ENCODE peak calls at places on chromosomes 7 and 10, in seven cellular contexts. E, A, O, M, L, I and Y are unnamed samples.

GRCh38 chr7:56046728-56047445 is 4.4 kb downstream of the PSPH start:
- DNase-seq in E (peak; percentile 94), I (peak; percentile 88), O (no peak), M (peak; percentile 95), L (peak; percentile 73), A (no peak), Y (no peak)

GRCh38 chr10:93436577-93436976 is 45.6 kb downstream of the MYOF start:
- DNase-seq in I (peak; percentile 97), M (peak; percentile 98), E (peak; percentile 94), A (peak; percentile 82), L (peak; percentile 98), O (no peak), Y (peak; percentile 82)

GRCh38 chr7:18216270-18216669 is 188.6 kb upstream of the PRPS1L1 start:
- DNase-seq in I (no peak), L (no peak), O (no peak), E (no peak), A (no peak), M (no peak), Y (no peak)

GRCh38 chr10:13823046-13823711 is 236.4 kb downstream of the PRPF18 start:
- DNase-seq in O (no peak), I (no peak), L (no peak), E (no peak), A (no peak), M (no peak), Y (no peak)

GRCh38 chr10:125159932-125160855 is at the start of gene CTBP2:
- DNase-seq in L (peak; percentile 41), E (no peak), I (no peak), A (peak; percentile 70), O (peak; percentile 67), M (peak; percentile 60), Y (peak; percentile 84)

GRCh38 chr7:36625247-36625646 is 99.0 kb downstream of the AOAH start:
- DNase-seq in I (no peak), A (no peak), L (no peak), M (no peak), E (no peak), O (no peak), Y (no peak)

GRCh38 chr7:12403287-12404181 is at the start of gene VWDE:
- DNase-seq in E (no peak), M (peak; percentile 8), L (peak; percentile 10), O (peak; percentile 9), A (no peak), I (no peak), Y (peak; percentile 16)

GRCh38 chr7:74507538-74508319 is 54.0 kb downstream of the GTF2IRD1 start:
- DNase-seq in M (no peak), A (no peak), L (no peak), I (no peak), O (no peak), E (no peak), Y (no peak)

GRCh38 chr10:3786295-3786981 is 1.4 kb upstream of the KLF6 start:
- DNase-seq in O (peak; percentile 52), I (peak; percentile 42), M (peak; percentile 60), L (peak; percentile 56), A (peak; percentile 38), E (no peak), Y (no peak)

GRCh38 chr10:107733328-107733727 is 568.8 kb upstream of the SORCS1 start:
- DNase-seq in L (peak; percentile 48), A (no peak), O (no peak), I (peak; percentile 33), E (no peak), M (no peak), Y (no peak)

GRCh38 chr7:78760620-78761355 is 692.7 kb downstream of the MAGI2 start:
- DNase-seq in M (no peak), L (no peak), A (no peak), E (no peak), O (no peak), I (no peak), Y (no peak)
- H3K4me3 ChIP-seq in M (no peak overlapping the region), L (no peak overlapping the region), A (no peak overlapping the region), E (no peak overlapping the region), O (no peak overlapping the region), I (no peak overlapping the region), Y (no peak overlapping the region)

DNA sequence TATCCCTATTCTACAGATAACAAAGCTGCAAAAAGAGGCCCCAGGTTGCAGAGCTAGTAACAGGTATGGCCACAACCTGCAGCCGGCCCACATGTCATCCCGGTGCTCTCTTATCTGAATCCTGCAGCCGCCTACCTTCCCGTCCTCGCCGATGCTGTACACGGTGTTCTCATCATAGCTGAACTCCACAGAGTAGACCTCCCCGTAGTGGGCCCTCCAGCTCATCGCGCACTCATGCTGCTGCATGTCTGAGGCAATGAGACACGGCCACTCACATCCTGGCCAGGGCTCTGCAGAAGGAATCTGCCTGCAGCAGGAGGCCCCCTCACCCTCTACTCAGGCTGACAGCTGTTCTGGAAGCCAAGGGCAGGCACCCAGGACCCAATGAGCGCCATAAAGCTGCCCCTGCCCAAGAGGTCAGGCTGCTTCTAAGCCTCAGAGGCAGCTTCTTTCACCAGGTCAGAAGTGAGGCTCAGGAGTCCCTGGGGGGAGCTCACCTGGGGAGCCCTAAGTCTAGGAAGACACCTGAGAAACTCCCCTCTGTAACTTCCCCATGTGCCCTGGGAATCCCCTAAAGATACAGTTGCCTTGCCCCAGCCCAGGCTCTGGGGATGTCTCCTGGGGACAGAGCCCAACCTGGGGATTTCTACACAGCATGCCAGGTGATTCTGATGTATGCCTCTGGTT is 17.9 kb upstream of the CYREN start:
- DNase-seq in I (no peak), O (no peak), A (no peak), E (no peak), M (no peak), L (peak; percentile 64), Y (no peak)
- H3K4me3 ChIP-seq in I (no peak overlapping the region), O (no peak overlapping the region), A (no peak overlapping the region), E (no peak overlapping the region), M (no peak overlapping the region), L (no peak overlapping the region), Y (no peak overlapping the region)

GRCh38 chr10:7470371-7470770 is 59.5 kb upstream of the SFMBT2 start:
- DNase-seq in M (no peak), L (no peak), E (no peak), O (no peak), A (no peak), I (no peak), Y (no peak)
- H3K4me3 ChIP-seq in M (no peak overlapping the region), L (no peak overlapping the region), E (no peak overlapping the region), O (no peak overlapping the region), A (no peak overlapping the region), I (no peak overlapping the region), Y (no peak overlapping the region)

DNA sequence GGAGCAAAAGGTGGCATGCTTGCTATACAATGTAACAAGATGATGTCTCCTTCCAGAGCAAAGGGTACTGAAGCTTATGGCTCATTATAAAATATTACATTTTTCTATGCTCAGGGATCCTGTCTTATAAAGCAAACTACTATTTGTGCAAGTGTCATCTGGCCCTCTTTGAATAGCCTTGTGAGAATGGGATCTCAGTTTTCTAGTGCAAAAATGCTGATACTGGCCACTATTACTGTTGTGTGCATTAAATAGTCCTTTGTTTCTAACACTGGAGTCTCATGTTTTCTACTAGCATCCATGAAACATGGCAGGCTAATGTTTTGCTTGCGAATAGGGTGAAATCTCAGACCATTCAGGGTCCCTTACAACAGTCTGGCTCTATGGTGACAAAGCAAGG is 823.0 kb downstream of the REEP3 start:
- DNase-seq in M (no peak), E (no peak), O (no peak), L (no peak), I (no peak), A (no peak), Y (no peak)
- H3K4me3 ChIP-seq in M (no peak overlapping the region), E (no peak overlapping the region), O (no peak overlapping the region), L (no peak overlapping the region), I (no peak overlapping the region), A (no peak overlapping the region), Y (no peak overlapping the region)

GRCh38 chr10:119896937-119897336 is 4.4 kb downstream of the SEC23IP start:
- DNase-seq in E (no peak), O (peak; percentile 69), I (no peak), L (peak; percentile 50), A (peak; percentile 33), M (peak; percentile 49), Y (no peak)

GRCh38 chr10:119892188-119893065 is at the start of gene SEC23IP:
- DNase-seq in I (peak; percentile 97), A (peak; percentile 97), L (peak; percentile 95), O (peak; percentile 96), E (peak; percentile 96), M (peak; percentile 97), Y (peak; percentile 96)

GRCh38 chr10:119897366-119897765 is 4.8 kb downstream of the SEC23IP start:
- DNase-seq in O (no peak), E (no peak), I (no peak), A (no peak), L (no peak), M (no peak), Y (no peak)

GRCh38 chr10:119896061-119896655 is 3.6 kb downstream of the SEC23IP start:
- DNase-seq in O (no peak), I (peak; percentile 95), A (no peak), L (peak; percentile 94), M (peak; percentile 91), E (peak; percentile 29), Y (no peak)

GRCh38 chr10:119893845-119894427 is 1.4 kb downstream of the SEC23IP start:
- DNase-seq in E (no peak), M (no peak), L (no peak), I (no peak), O (no peak), A (no peak), Y (no peak)
- H3K4me3 ChIP-seq in E (peak overlapping the region; percentile 29), M (peak overlapping the region; percentile 94), L (peak overlapping the region; percentile 27), I (no peak overlapping the region), O (peak overlapping the region; percentile 81), A (peak overlapping the region; percentile 88), Y (peak overlapping the region; percentile 99)

DNA sequence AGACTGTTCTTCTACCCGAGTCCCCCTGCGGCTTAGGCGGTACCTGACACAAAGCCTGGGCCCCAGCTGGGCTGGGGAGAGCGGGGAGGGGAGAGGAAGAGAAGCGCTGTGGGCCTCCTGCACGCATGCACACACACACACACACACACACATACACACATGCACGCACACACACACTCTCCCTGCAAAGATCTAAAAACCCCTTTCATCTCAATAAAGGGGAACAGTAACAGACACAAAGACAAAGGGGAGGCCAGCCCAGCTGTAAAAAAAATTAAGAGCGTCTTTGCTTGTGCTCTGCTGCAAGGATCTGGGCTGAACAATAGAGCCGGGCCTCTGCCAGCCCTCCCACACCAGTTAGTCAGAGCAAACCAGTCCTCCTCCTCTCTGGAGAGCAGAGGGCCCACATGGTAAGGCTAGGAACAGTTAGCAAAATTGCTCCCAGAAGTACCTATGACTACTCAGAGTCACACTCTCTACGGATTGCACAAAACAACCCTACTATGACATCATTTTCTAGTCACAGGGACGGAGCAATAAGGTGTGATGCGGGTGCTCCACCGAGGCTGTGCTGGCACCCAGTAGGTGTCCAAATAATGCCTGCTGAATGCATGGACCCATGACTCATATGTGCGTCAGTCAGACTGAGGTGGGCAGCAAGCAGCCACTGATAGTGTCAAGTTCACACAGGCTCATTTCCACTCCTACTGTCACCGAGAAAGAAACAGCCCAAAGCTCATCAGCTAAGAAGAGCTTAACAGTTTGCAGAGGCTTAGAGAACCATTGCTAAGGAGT is 9.2 kb downstream of the ITPRIP start:
- DNase-seq in L (peak; percentile 99), O (no peak), A (peak; percentile 85), E (peak; percentile 93), I (peak; percentile 97), M (peak; percentile 97), Y (peak; percentile 79)
- H3K4me3 ChIP-seq in L (peak overlapping the region; percentile 45), O (peak overlapping the region; percentile 35), A (peak overlapping the region; percentile 18), E (peak overlapping the region; percentile 44), I (no peak overlapping the region), M (peak overlapping the region; percentile 46), Y (peak overlapping the region; percentile 29)

DNA sequence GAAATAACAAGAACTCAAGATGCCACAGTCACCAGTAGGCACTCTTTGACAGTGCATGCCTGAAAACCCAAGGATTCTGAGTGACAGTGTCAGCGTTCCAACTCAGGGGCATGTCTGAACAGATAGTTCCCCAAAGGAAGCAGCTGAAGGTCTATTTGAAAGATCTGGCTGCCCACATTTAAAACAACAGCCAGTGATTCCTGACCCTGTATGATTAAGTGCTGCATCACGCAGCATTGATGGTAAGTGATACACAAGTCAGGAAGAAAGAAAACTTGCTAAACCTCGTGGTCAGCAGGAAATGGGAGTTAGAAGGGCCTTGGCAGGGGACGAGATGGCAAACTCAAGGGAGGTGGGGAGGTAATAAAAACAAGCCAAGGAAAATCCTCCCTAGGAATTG is 1013.1 kb downstream of the TYW1 start:
- DNase-seq in M (no peak), E (no peak), I (no peak), L (no peak), O (no peak), A (no peak), Y (no peak)
- H3K4me3 ChIP-seq in M (no peak overlapping the region), E (no peak overlapping the region), I (no peak overlapping the region), L (no peak overlapping the region), O (no peak overlapping the region), A (no peak overlapping the region), Y (no peak overlapping the region)